ENCODE peak calls at places on chromosomes 13 and 19, in five cellular contexts. R is fibroblast of pulmonary artery, A is HS-5, D is omental fat pad, I is amniotic stem cell. B is an unnamed sample.

GRCh38 chr13:102012299-102013293 is 389.3 kb downstream of the FGF14 start:
- DNase-seq in R (no peak), A (no peak), D (no peak), I (no peak), B (no peak)

GRCh38 chr19:13846533-13847032 is 30.4 kb upstream of the NANOS3 start:
- DNase-seq in R (peak), A (no peak), D (no peak), I (peak), B (no peak)

GRCh38 chr13:106415427-106415826 is 120.0 kb downstream of the EFNB2 start:
- DNase-seq in R (no peak), A (no peak), D (no peak), I (no peak), B (no peak)

GRCh38 chr19:16374436-16374835 is 49.8 kb downstream of the KLF2 start:
- DNase-seq in R (no peak), A (no peak), D (no peak), I (no peak), B (no peak)

GRCh38 chr19:48835734-48836088 is 580 bp downstream of the HSD17B14 start:
- DNase-seq in R (peak), A (peak), D (peak), I (peak), B (peak)

GRCh38 chr19:49433240-49433901 is 8.0 kb downstream of the SLC17A7 start:
- DNase-seq in R (no peak), A (no peak), D (no peak), I (no peak), B (no peak)

GRCh38 chr19:889662-890295 is 3.2 kb downstream of the MED16 start:
- DNase-seq in R (no peak), A (no peak), D (no peak), I (no peak), B (no peak)

GRCh38 chr19:41774515-41774980 is 19.2 kb downstream of the CEACAM6 start:
- DNase-seq in R (no peak), A (no peak), D (no peak), I (no peak), B (no peak)

GRCh38 chr13:43285891-43286602 is 262.7 kb downstream of the DNAJC15 start:
- DNase-seq in R (no peak), A (no peak), D (no peak), I (no peak), B (peak)

GRCh38 chr19:46602392-46603194 is 1.5 kb downstream of the CALM3 start:
- DNase-seq in R (no peak), A (no peak), D (no peak), I (no peak), B (no peak)

GRCh38 chr13:36712785-36713184 is 39.0 kb downstream of the SERTM1 start:
- DNase-seq in R (peak), A (no peak), D (no peak), I (peak), B (no peak)

GRCh38 chr13:97194473-97194872 is 27.7 kb upstream of the MBNL2 start:
- DNase-seq in R (peak), A (no peak), D (no peak), I (peak), B (peak)

GRCh38 chr13:95858286-95859075 is 181.5 kb downstream of the DNAJC3 start:
- DNase-seq in R (peak), A (no peak), D (no peak), I (no peak), B (peak)

GRCh38 chr19:17389957-17390664 is 3.9 kb downstream of the CCDC194 start:
- DNase-seq in R (no peak), A (no peak), D (no peak), I (no peak), B (no peak)

GRCh38 chr19:38538793-38539528 is 78.8 kb downstream of the MAP4K1 start:
- DNase-seq in R (no peak), A (no peak), D (no peak), I (no peak), B (no peak)

GRCh38 chr19:40596608-40597328 is 4.4 kb upstream of the LTBP4 start:
- DNase-seq in R (peak), A (no peak), D (no peak), I (no peak), B (peak)

GRCh38 chr19:46181386-46181774 is 33.3 kb downstream of the IGFL2 start:
- DNase-seq in R (peak), A (no peak), D (no peak), I (no peak), B (peak)

GRCh38 chr19:8585894-8586750 is 8.9 kb upstream of the MYO1F start:
- DNase-seq in R (peak), A (no peak), D (peak), I (no peak), B (no peak)

GRCh38 chr13:51729853-51730553 is 74.0 kb downstream of the DHRS12 start:
- DNase-seq in R (peak), A (no peak), D (no peak), I (peak), B (peak)

GRCh38 chr19:32317045-32317444 is 28.4 kb upstream of the ZNF507 start:
- DNase-seq in R (no peak), A (no peak), D (no peak), I (no peak), B (no peak)

GRCh38 chr19:18612772-18613588 is at the start of gene TMEM59L:
- DNase-seq in R (no peak), A (no peak), D (no peak), I (no peak), B (no peak)

GRCh38 chr13:59963827-59964226 is 199.9 kb downstream of the DIAPH3 start:
- DNase-seq in R (no peak), A (no peak), D (no peak), I (no peak), B (no peak)

GRCh38 chr19:16649734-16650133 is 10.2 kb downstream of the SMIM7 start:
- DNase-seq in R (no peak), A (no peak), D (no peak), I (no peak), B (no peak)

GRCh38 chr13:100130092-100130491 is 41.2 kb downstream of the PCCA start:
- DNase-seq in R (no peak), A (no peak), D (no peak), I (no peak), B (no peak)

GRCh38 chr19:3358919-3359849 is 7.2 kb upstream of the NFIC start:
- DNase-seq in R (peak), A (no peak), D (no peak), I (no peak), B (peak)

GRCh38 chr19:29774126-29774525 is 37.7 kb upstream of the CCNE1 start:
- DNase-seq in R (no peak), A (no peak), D (no peak), I (no peak), B (no peak)

GRCh38 chr13:71922191-71922590 is 55.2 kb upstream of the DACH1 start:
- DNase-seq in R (peak), A (no peak), D (no peak), I (no peak), B (no peak)

GRCh38 chr19:53571339-53571738 is 33.4 kb downstream of the ZNF331 start:
- DNase-seq in R (no peak), A (no peak), D (no peak), I (no peak), B (no peak)

GRCh38 chr19:3521104-3521445 is 15.0 kb downstream of the FZR1 start:
- DNase-seq in R (no peak), A (no peak), D (no peak), I (no peak), B (no peak)

GRCh38 chr19:19319725-19320361 is 466 bp downstream of the SUGP1 start:
- DNase-seq in R (no peak), A (no peak), D (no peak), I (no peak), B (no peak)